ENCODE peak calls at places on chromosome 17, in six cellular contexts. Z is H1, J is H9, N is trophoblast cell, V is mesendoderm, F is neuronal stem cell. Q is an unnamed sample.

GRCh38 chr17:71055128-71055527 is 885.8 kb downstream of the KCNJ2 start:
- DNase-seq in Z (no peak), J (no peak), N (no peak), V (no peak), F (no peak), Q (peak)

GRCh38 chr17:38917259-38917658 is 8.2 kb upstream of the LASP1NB start:
- DNase-seq in Z (no peak), J (no peak), N (no peak), V (no peak), F (no peak), Q (no peak)

GRCh38 chr17:28369684-28370034 is 448 bp downstream of the VTN start:
- DNase-seq in Z (no peak), J (peak), N (no peak), V (no peak), F (no peak), Q (no peak)

GRCh38 chr17:8250101-8250500 is 1.0 kb downstream of the PFAS start:
- DNase-seq in Z (no peak), J (no peak), N (no peak), V (no peak), F (no peak), Q (no peak)

GRCh38 chr17:55743103-55743679 is 7.7 kb upstream of the PCTP start:
- DNase-seq in Z (no peak), J (no peak), N (peak), V (no peak), F (no peak), Q (no peak)

GRCh38 chr17:36188891-36189306 is 7.7 kb downstream of the CCL3L1 start:
- DNase-seq in Z (no peak), J (no peak), N (no peak), V (no peak), F (no peak), Q (no peak)

GRCh38 chr17:62827722-62828498 is 19.8 kb upstream of the MARCHF10 start:
- DNase-seq in Z (no peak), J (no peak), N (no peak), V (no peak), F (no peak), Q (peak)

GRCh38 chr17:37028040-37028439 is 79.3 kb downstream of the AATF start:
- DNase-seq in Z (no peak), J (no peak), N (no peak), V (no peak), F (no peak), Q (peak)

GRCh38 chr17:57892820-57893595 is 43.2 kb upstream of the MRPS23 start:
- DNase-seq in Z (no peak), J (peak), N (peak), V (peak), F (peak), Q (peak)

GRCh38 chr17:55285340-55286301 is 20.9 kb downstream of the HLF start:
- DNase-seq in Z (no peak), J (no peak), N (peak), V (no peak), F (no peak), Q (peak)

GRCh38 chr17:66308856-66309255 is 6.4 kb downstream of the PRKCA start:
- DNase-seq in Z (no peak), J (no peak), N (no peak), V (no peak), F (no peak), Q (no peak)

GRCh38 chr17:63434951-63435571 is 11.0 kb downstream of the CYB561 start:
- DNase-seq in Z (no peak), J (peak), N (no peak), V (no peak), F (no peak), Q (peak)

GRCh38 chr17:21286066-21286770 is 1.7 kb downstream of the MAP2K3 start:
- DNase-seq in Z (no peak), J (no peak), N (peak), V (peak), F (no peak), Q (peak)

GRCh38 chr17:72378414-72379395 is 257.9 kb downstream of the SOX9 start:
- DNase-seq in Z (no peak), J (no peak), N (no peak), V (no peak), F (no peak), Q (no peak)

GRCh38 chr17:45246861-45247428 is 14.9 kb downstream of the SPATA32 start:
- DNase-seq in Z (no peak), J (peak), N (no peak), V (peak), F (peak), Q (peak)

GRCh38 chr17:34715504-34715903 is 136.1 kb downstream of the TMEM132E start:
- DNase-seq in Z (no peak), J (peak), N (no peak), V (no peak), F (no peak), Q (no peak)

GRCh38 chr17:144936-145670 is 7.7 kb downstream of the SCGB1C2 start:
- DNase-seq in Z (no peak), J (no peak), N (no peak), V (no peak), F (no peak), Q (no peak)

GRCh38 chr17:32189343-32189742 is 47.0 kb downstream of the RHOT1 start:
- DNase-seq in Z (no peak), J (no peak), N (no peak), V (no peak), F (no peak), Q (no peak)

GRCh38 chr17:66406701-66407644 is 104.6 kb downstream of the PRKCA start:
- DNase-seq in Z (no peak), J (no peak), N (no peak), V (no peak), F (no peak), Q (no peak)

GRCh38 chr17:79650861-79651260 is 40.0 kb upstream of the RBFOX3 start:
- DNase-seq in Z (no peak), J (peak), N (no peak), V (no peak), F (no peak), Q (no peak)

GRCh38 chr17:46028969-46029565 is 30.0 kb downstream of the STH start:
- DNase-seq in Z (no peak), J (no peak), N (no peak), V (no peak), F (no peak), Q (no peak)

GRCh38 chr17:34730816-34731215 is 151.4 kb downstream of the TMEM132E start:
- DNase-seq in Z (no peak), J (peak), N (no peak), V (no peak), F (no peak), Q (no peak)

GRCh38 chr17:8867361-8867981 is at the start of gene PIK3R6:
- DNase-seq in Z (no peak), J (peak), N (no peak), V (no peak), F (no peak), Q (no peak)

GRCh38 chr17:16477255-16477654 is 14.7 kb downstream of the LRRC75A start:
- DNase-seq in Z (no peak), J (peak), N (no peak), V (peak), F (no peak), Q (peak)

GRCh38 chr17:7916799-7917198 is 710 bp upstream of the RNF227 start:
- DNase-seq in Z (no peak), J (no peak), N (peak), V (no peak), F (no peak), Q (peak)

GRCh38 chr17:18241229-18241871 is 15.9 kb downstream of the LLGL1 start:
- DNase-seq in Z (no peak), J (peak), N (no peak), V (no peak), F (no peak), Q (no peak)

GRCh38 chr17:3772764-3773163 is 28.2 kb downstream of the ITGAE start:
- DNase-seq in Z (peak), J (peak), N (no peak), V (peak), F (no peak), Q (no peak)
- H3K4ac ChIP-seq in Z (no peak), J (no peak), N (no peak), V (no peak), F (no peak), Q (peak)

GRCh38 chr17:82339634-82340580 is 6.3 kb upstream of the SECTM1 start:
- DNase-seq in Z (no peak), J (no peak), N (no peak), V (no peak), F (no peak), Q (no peak)
- H3K4ac ChIP-seq in Z (no peak), J (no peak), N (peak), V (no peak), F (no peak), Q (peak)

DNA sequence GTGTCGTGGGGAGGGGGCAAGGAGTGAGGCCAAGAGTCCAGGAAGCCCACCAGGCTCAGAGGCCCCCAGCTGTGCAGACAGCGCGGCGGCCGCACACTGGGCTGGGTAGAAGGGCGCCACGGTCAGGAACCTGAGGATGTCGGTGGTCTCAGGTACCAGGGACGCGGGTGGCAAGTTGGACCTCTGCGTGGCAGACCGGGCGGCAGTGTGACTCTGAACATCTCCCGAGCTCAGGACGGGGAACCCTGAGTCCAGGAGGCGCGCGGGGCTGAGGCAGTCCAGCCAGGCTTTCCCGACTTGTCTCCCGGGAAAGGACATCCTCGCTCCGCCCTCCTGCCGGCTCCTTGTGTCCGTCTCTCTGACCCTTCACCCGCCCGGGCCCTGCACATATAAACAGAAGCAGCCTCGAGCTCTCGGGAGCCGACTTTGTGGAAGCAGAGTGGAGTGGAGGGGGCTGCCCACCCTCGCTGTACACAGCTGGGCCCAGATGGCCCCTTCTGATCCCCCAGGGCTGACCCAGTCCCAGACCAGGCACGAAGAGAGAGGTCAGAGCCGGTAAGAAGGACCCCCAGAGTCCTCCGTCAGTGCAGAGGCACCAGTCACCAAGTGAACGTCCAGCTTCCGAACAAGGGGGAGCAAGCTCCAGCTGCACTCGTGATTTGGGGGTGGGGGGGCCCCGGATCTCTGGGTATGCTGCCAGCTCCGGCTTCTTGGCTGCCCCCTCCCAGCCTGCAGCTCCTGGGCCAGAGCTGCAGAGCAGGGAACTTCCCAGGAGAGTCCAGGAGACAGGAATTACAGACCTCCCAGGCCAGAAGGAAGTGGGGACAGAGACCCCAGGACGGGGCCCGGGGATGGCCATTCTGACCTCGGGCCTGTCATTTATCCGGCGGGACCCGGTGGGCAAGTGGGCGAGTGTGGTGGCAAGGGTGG is 8.4 kb upstream of the P2RX1 start:
- DNase-seq in Z (no peak), J (no peak), N (no peak), V (no peak), F (no peak), Q (no peak)
- H3K4ac ChIP-seq in Z (no peak), J (no peak), N (no peak), V (no peak), F (peak), Q (no peak)

GRCh38 chr17:80785477-80786178 is 206.0 kb upstream of the CHMP6 start:
- DNase-seq in Z (no peak), J (peak), N (no peak), V (no peak), F (no peak), Q (no peak)
- H3K4ac ChIP-seq in Z (no peak), J (no peak), N (no peak), V (no peak), F (no peak), Q (peak)

GRCh38 chr17:82831041-82831817 is 8.6 kb downstream of the ZNF750 start:
- DNase-seq in Z (no peak), J (no peak), N (no peak), V (no peak), F (no peak), Q (no peak)
- H3K4ac ChIP-seq in Z (no peak), J (no peak), N (no peak), V (no peak), F (no peak), Q (no peak)

GRCh38 chr17:2107050-2107449 is 52.1 kb downstream of the HIC1 start:
- DNase-seq in Z (no peak), J (no peak), N (no peak), V (no peak), F (no peak), Q (no peak)
- H3K4ac ChIP-seq in Z (no peak), J (no peak), N (no peak), V (no peak), F (no peak), Q (no peak)

DNA sequence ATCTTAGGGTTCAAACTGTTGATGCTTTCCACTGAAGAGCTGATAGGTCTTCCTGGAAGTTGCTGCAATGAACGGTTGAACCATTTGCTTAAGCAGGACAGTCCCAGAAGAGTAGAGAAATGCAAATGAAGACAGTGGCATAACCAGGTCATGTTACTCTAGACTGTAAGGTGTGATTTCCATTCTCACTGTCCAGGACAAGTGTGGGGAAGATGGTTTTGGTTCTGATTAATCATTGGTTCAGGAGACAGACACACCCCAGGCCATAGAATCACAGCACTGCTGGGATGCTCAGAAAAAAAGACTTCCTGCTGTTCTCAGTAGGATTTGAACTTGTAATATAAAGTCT is 34.8 kb upstream of the XYLT2 start:
- DNase-seq in Z (no peak), J (no peak), N (no peak), V (peak), F (no peak), Q (no peak)
- H3K4ac ChIP-seq in Z (no peak), J (no peak), N (no peak), V (no peak), F (no peak), Q (no peak)

DNA sequence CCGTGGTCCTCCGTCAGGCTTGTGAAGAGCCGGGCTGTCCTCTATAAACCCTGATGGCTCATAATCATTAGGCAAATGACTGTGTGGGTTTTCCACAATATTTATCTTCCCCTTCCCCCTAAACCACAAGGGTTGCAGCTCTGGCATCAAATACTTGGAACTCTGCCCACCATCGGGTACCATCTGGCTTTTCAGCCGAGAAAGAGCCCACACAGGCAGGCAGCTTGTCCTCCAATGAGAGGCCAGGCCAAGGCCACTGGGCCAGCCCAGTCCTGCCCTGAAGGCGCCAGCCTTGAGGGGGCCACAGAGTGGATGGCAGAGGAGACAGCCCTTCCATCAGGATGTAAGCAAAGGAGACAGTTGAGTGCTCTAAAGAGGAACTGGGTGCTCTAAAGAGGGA is 31.8 kb upstream of the NAT9 start:
- DNase-seq in Z (no peak), J (no peak), N (no peak), V (no peak), F (no peak), Q (peak)
- H3K4ac ChIP-seq in Z (no peak), J (no peak), N (no peak), V (no peak), F (no peak), Q (no peak)